ENCODE peak calls at places on chromosomes 13 and 19, in seven cellular contexts. One of them, this sample, is unnamed.

GRCh38 chr13:83498486-83499190 is 383.6 kb downstream of the SLITRK1 start:
- DNase-seq in M059J: peak; percentile 50
- DNase-seq in T-helper 2 cell: no peak
- DNase-seq in EL: peak; percentile 78
- DNase-seq in activated CD8-positive, alpha-beta T cell treated with anti-CD3 and anti-CD28 coated beads, Interleukin-2, amount 10 ng/mL, durations not matched to agents 7 days and 5 days: no peak
- DNase-seq in C1 segment of cervical spinal cord: no peak
- DNase-seq in anterior cingulate cortex: no peak
- DNase-seq in this sample: no peak

GRCh38 chr13:41974262-41974900 is 13.5 kb upstream of the VWA8 start:
- DNase-seq in T-helper 2 cell: no peak
- DNase-seq in activated CD8-positive, alpha-beta T cell treated with anti-CD3 and anti-CD28 coated beads, Interleukin-2, amount 10 ng/mL, durations not matched to agents 7 days and 5 days: no peak
- DNase-seq in C1 segment of cervical spinal cord: no peak
- DNase-seq in M059J: no peak
- DNase-seq in EL: no peak
- DNase-seq in anterior cingulate cortex: no peak
- DNase-seq in this sample: no peak

GRCh38 chr13:99282264-99283231 is 24.4 kb upstream of the GPR18 start:
- DNase-seq in activated CD8-positive, alpha-beta T cell treated with anti-CD3 and anti-CD28 coated beads, Interleukin-2, amount 10 ng/mL, durations not matched to agents 7 days and 5 days: no peak
- DNase-seq in C1 segment of cervical spinal cord: no peak
- DNase-seq in anterior cingulate cortex: no peak
- DNase-seq in M059J: no peak
- DNase-seq in T-helper 2 cell: no peak
- DNase-seq in EL: no peak
- DNase-seq in this sample: no peak

GRCh38 chr13:71624641-71625040 is 242.4 kb downstream of the DACH1 start:
- DNase-seq in C1 segment of cervical spinal cord: no peak
- DNase-seq in anterior cingulate cortex: no peak
- DNase-seq in T-helper 2 cell: no peak
- DNase-seq in EL: no peak
- DNase-seq in M059J: no peak
- DNase-seq in activated CD8-positive, alpha-beta T cell treated with anti-CD3 and anti-CD28 coated beads, Interleukin-2, amount 10 ng/mL, durations not matched to agents 7 days and 5 days: no peak
- DNase-seq in this sample: no peak

GRCh38 chr13:91739751-91740150 is 341.3 kb downstream of the GPC5 start:
- DNase-seq in EL: no peak
- DNase-seq in activated CD8-positive, alpha-beta T cell treated with anti-CD3 and anti-CD28 coated beads, Interleukin-2, amount 10 ng/mL, durations not matched to agents 7 days and 5 days: no peak
- DNase-seq in T-helper 2 cell: no peak
- DNase-seq in anterior cingulate cortex: no peak
- DNase-seq in C1 segment of cervical spinal cord: no peak
- DNase-seq in M059J: no peak
- DNase-seq in this sample: no peak

GRCh38 chr19:2740314-2740656 is 468 bp upstream of the SLC39A3 start:
- DNase-seq in T-helper 2 cell: no peak
- DNase-seq in activated CD8-positive, alpha-beta T cell treated with anti-CD3 and anti-CD28 coated beads, Interleukin-2, amount 10 ng/mL, durations not matched to agents 7 days and 5 days: no peak
- DNase-seq in anterior cingulate cortex: no peak
- DNase-seq in EL: no peak
- DNase-seq in M059J: no peak
- DNase-seq in C1 segment of cervical spinal cord: no peak
- DNase-seq in this sample: no peak

GRCh38 chr19:8526345-8527062 is 12.5 kb upstream of the ZNF414 start:
- DNase-seq in C1 segment of cervical spinal cord: peak; percentile 52
- DNase-seq in T-helper 2 cell: no peak
- DNase-seq in M059J: peak; percentile 92
- DNase-seq in activated CD8-positive, alpha-beta T cell treated with anti-CD3 and anti-CD28 coated beads, Interleukin-2, amount 10 ng/mL, durations not matched to agents 7 days and 5 days: no peak
- DNase-seq in anterior cingulate cortex: peak; percentile 72
- DNase-seq in EL: peak; percentile 93
- DNase-seq in this sample: peak; percentile 54

GRCh38 chr13:86409466-86410241 is 610.4 kb upstream of the SLITRK6 start:
- DNase-seq in M059J: no peak
- DNase-seq in T-helper 2 cell: no peak
- DNase-seq in anterior cingulate cortex: no peak
- DNase-seq in EL: no peak
- DNase-seq in activated CD8-positive, alpha-beta T cell treated with anti-CD3 and anti-CD28 coated beads, Interleukin-2, amount 10 ng/mL, durations not matched to agents 7 days and 5 days: no peak
- DNase-seq in C1 segment of cervical spinal cord: no peak
- DNase-seq in this sample: no peak

GRCh38 chr19:19271828-19272599 is 1.1 kb downstream of the TM6SF2 start:
- DNase-seq in M059J: no peak
- DNase-seq in EL: no peak
- DNase-seq in C1 segment of cervical spinal cord: no peak
- DNase-seq in activated CD8-positive, alpha-beta T cell treated with anti-CD3 and anti-CD28 coated beads, Interleukin-2, amount 10 ng/mL, durations not matched to agents 7 days and 5 days: no peak
- DNase-seq in T-helper 2 cell: no peak
- DNase-seq in anterior cingulate cortex: no peak
- DNase-seq in this sample: no peak

GRCh38 chr13:48533207-48533499 is 273 bp upstream of the RCBTB2 start:
- DNase-seq in EL: no peak
- DNase-seq in M059J: no peak
- DNase-seq in C1 segment of cervical spinal cord: no peak
- DNase-seq in activated CD8-positive, alpha-beta T cell treated with anti-CD3 and anti-CD28 coated beads, Interleukin-2, amount 10 ng/mL, durations not matched to agents 7 days and 5 days: no peak
- DNase-seq in T-helper 2 cell: no peak
- DNase-seq in anterior cingulate cortex: no peak
- DNase-seq in this sample: no peak

GRCh38 chr13:99320693-99321481 is 13.7 kb upstream of the GPR183 start:
- DNase-seq in T-helper 2 cell: no peak
- DNase-seq in anterior cingulate cortex: no peak
- DNase-seq in C1 segment of cervical spinal cord: no peak
- DNase-seq in M059J: peak; percentile 96
- DNase-seq in EL: peak; percentile 78
- DNase-seq in activated CD8-positive, alpha-beta T cell treated with anti-CD3 and anti-CD28 coated beads, Interleukin-2, amount 10 ng/mL, durations not matched to agents 7 days and 5 days: no peak
- DNase-seq in this sample: no peak

GRCh38 chr13:74678308-74678958 is 544.2 kb upstream of the KLF12 start:
- DNase-seq in C1 segment of cervical spinal cord: no peak
- DNase-seq in activated CD8-positive, alpha-beta T cell treated with anti-CD3 and anti-CD28 coated beads, Interleukin-2, amount 10 ng/mL, durations not matched to agents 7 days and 5 days: no peak
- DNase-seq in anterior cingulate cortex: no peak
- DNase-seq in M059J: no peak
- DNase-seq in T-helper 2 cell: no peak
- DNase-seq in EL: no peak
- DNase-seq in this sample: no peak

GRCh38 chr19:48681127-48681470 is 8.3 kb upstream of the NTN5 start:
- DNase-seq in anterior cingulate cortex: no peak
- DNase-seq in M059J: peak; percentile 93
- DNase-seq in T-helper 2 cell: no peak
- DNase-seq in C1 segment of cervical spinal cord: no peak
- DNase-seq in EL: peak; percentile 32
- DNase-seq in activated CD8-positive, alpha-beta T cell treated with anti-CD3 and anti-CD28 coated beads, Interleukin-2, amount 10 ng/mL, durations not matched to agents 7 days and 5 days: no peak
- DNase-seq in this sample: no peak

GRCh38 chr13:42752731-42753130 is 28.7 kb upstream of the FAM216B start:
- DNase-seq in T-helper 2 cell: no peak
- DNase-seq in activated CD8-positive, alpha-beta T cell treated with anti-CD3 and anti-CD28 coated beads, Interleukin-2, amount 10 ng/mL, durations not matched to agents 7 days and 5 days: no peak
- DNase-seq in EL: no peak
- DNase-seq in M059J: no peak
- DNase-seq in anterior cingulate cortex: no peak
- DNase-seq in C1 segment of cervical spinal cord: no peak
- DNase-seq in this sample: no peak

GRCh38 chr19:38401148-38401547 is 1.7 kb upstream of the FAM98C start:
- DNase-seq in EL: peak; percentile 31
- DNase-seq in M059J: peak; percentile 80
- DNase-seq in anterior cingulate cortex: no peak
- DNase-seq in T-helper 2 cell: no peak
- DNase-seq in C1 segment of cervical spinal cord: no peak
- DNase-seq in activated CD8-positive, alpha-beta T cell treated with anti-CD3 and anti-CD28 coated beads, Interleukin-2, amount 10 ng/mL, durations not matched to agents 7 days and 5 days: no peak
- DNase-seq in this sample: no peak

GRCh38 chr13:21673592-21674270 is 2.9 kb downstream of the FGF9 start:
- DNase-seq in M059J: no peak
- DNase-seq in anterior cingulate cortex: peak; percentile 20
- DNase-seq in activated CD8-positive, alpha-beta T cell treated with anti-CD3 and anti-CD28 coated beads, Interleukin-2, amount 10 ng/mL, durations not matched to agents 7 days and 5 days: peak; percentile 37
- DNase-seq in T-helper 2 cell: no peak
- DNase-seq in EL: peak; percentile 23
- DNase-seq in C1 segment of cervical spinal cord: no peak
- DNase-seq in this sample: no peak

GRCh38 chr13:112895521-112896465 is 73.2 kb upstream of the MCF2L start:
- DNase-seq in C1 segment of cervical spinal cord: no peak
- DNase-seq in M059J: no peak
- DNase-seq in T-helper 2 cell: no peak
- DNase-seq in activated CD8-positive, alpha-beta T cell treated with anti-CD3 and anti-CD28 coated beads, Interleukin-2, amount 10 ng/mL, durations not matched to agents 7 days and 5 days: no peak
- DNase-seq in anterior cingulate cortex: no peak
- DNase-seq in EL: no peak
- DNase-seq in this sample: no peak

This sample was measured in H1.